ENCODE peak calls at places on chromosomes 2 and 18, in ten cellular contexts. M is adipocyte; G is K562; H is AG04449; B is HFF-Myc; A is thoracic aorta; W is sigmoid colon; C is NT2/D1; Z is CD8-positive, alpha-beta T cell; S is esophagus squamous epithelium. R is an unnamed sample.

GRCh38 chr2:176130917-176131616 is 1.6 kb downstream of the HOXD8 start:
- DNase-seq in M (no peak), B (no peak), H (no peak), Z (no peak), A (no peak), W (peak), S (no peak), G (no peak), C (no peak), R (no peak)

GRCh38 chr2:223697921-223698645 is 95.9 kb upstream of the SCG2 start:
- DNase-seq in W (no peak), A (no peak), B (no peak), Z (no peak), M (no peak), S (no peak), C (no peak), H (no peak), G (no peak), R (peak)

GRCh38 chr18:741931-742512 is 29.6 kb upstream of the ENOSF1 start:
- DNase-seq in C (peak), S (no peak), W (no peak), M (peak), B (peak), H (peak), G (peak), A (no peak), Z (no peak), R (peak)

GRCh38 chr18:63823516-63824219 is 48.5 kb downstream of the SERPINB7 start:
- DNase-seq in W (no peak), A (no peak), G (peak), B (no peak), Z (no peak), M (peak), C (no peak), H (peak), S (no peak), R (peak)

GRCh38 chr2:234701421-234701820 is 204.5 kb upstream of the ARL4C start:
- DNase-seq in A (no peak), Z (no peak), C (no peak), W (no peak), S (no peak), B (no peak), G (no peak), M (no peak), H (no peak), R (no peak)

GRCh38 chr2:28052691-28053090 is 162.2 kb downstream of the BABAM2 start:
- DNase-seq in M (peak), H (no peak), S (no peak), G (no peak), Z (no peak), B (no peak), W (no peak), C (no peak), A (no peak), R (no peak)

GRCh38 chr2:149899390-149899789 is 311.8 kb upstream of the MMADHC start:
- DNase-seq in G (no peak), W (no peak), H (no peak), A (no peak), Z (no peak), C (peak), S (no peak), B (no peak), M (no peak), R (no peak)

GRCh38 chr2:1661891-1662605 is 82.3 kb downstream of the PXDN start:
- DNase-seq in G (no peak), B (no peak), Z (no peak), W (peak), S (no peak), A (peak), C (no peak), H (no peak), M (no peak), R (no peak)

GRCh38 chr2:178882666-178883440 is 75.6 kb upstream of the TTN start:
- DNase-seq in M (no peak), S (no peak), B (no peak), Z (no peak), W (no peak), H (no peak), C (no peak), G (no peak), A (no peak), R (no peak)

GRCh38 chr2:63590621-63591408 is 2.1 kb downstream of the MDH1 start:
- DNase-seq in S (no peak), A (no peak), G (no peak), Z (no peak), C (no peak), M (no peak), W (peak), B (no peak), H (no peak), R (no peak)

GRCh38 chr2:1793868-1794445 is 49.6 kb upstream of the PXDN start:
- DNase-seq in B (no peak), W (peak), A (no peak), G (no peak), M (no peak), H (no peak), Z (no peak), C (no peak), S (no peak), R (no peak)

GRCh38 chr2:239103125-239104098 is 255.5 kb downstream of the TWIST2 start:
- DNase-seq in G (no peak), M (no peak), W (no peak), H (no peak), S (no peak), C (no peak), B (no peak), A (no peak), Z (no peak), R (no peak)

GRCh38 chr2:209648714-209649113 is 122.9 kb upstream of the UNC80 start:
- DNase-seq in C (no peak), S (no peak), A (no peak), G (no peak), B (no peak), M (peak), Z (no peak), H (peak), W (no peak), R (no peak)

GRCh38 chr2:158460632-158461297 is 4.0 kb downstream of the PKP4 start:
- DNase-seq in B (no peak), C (no peak), S (no peak), A (no peak), Z (no peak), W (no peak), M (peak), H (no peak), G (no peak), R (no peak)

GRCh38 chr2:17182399-17182798 is 335.8 kb downstream of the RAD51AP2 start:
- DNase-seq in W (no peak), M (no peak), H (no peak), Z (no peak), S (no peak), A (no peak), B (no peak), C (no peak), G (no peak), R (no peak)

GRCh38 chr2:208315081-208315788 is 49.2 kb downstream of the PIKFYVE start:
- DNase-seq in W (no peak), H (no peak), S (no peak), M (peak), B (peak), C (no peak), Z (no peak), G (no peak), A (no peak), R (no peak)

GRCh38 chr2:179524940-179525339 is 260.3 kb upstream of the SESTD1 start:
- DNase-seq in C (no peak), B (no peak), A (no peak), W (no peak), Z (no peak), H (no peak), S (no peak), M (no peak), G (no peak), R (no peak)

GRCh38 chr2:112182581-112183034 is 44.4 kb downstream of the FBLN7 start:
- DNase-seq in H (no peak), W (no peak), S (no peak), Z (no peak), G (no peak), M (no peak), B (no peak), C (no peak), A (no peak), R (no peak)

GRCh38 chr2:20148411-20148810 is 76.5 kb downstream of the SDC1 start:
- DNase-seq in S (no peak), M (peak), W (no peak), G (no peak), H (no peak), B (no peak), C (no peak), A (no peak), Z (no peak), R (no peak)

GRCh38 chr2:216596234-216596985 is 36.8 kb upstream of the IGFBP2 start:
- DNase-seq in B (peak), A (no peak), Z (no peak), S (no peak), H (peak), C (no peak), G (no peak), M (peak), W (no peak), R (no peak)

GRCh38 chr2:229728360-229728759 is 14.0 kb upstream of the DNER start:
- DNase-seq in Z (no peak), M (no peak), H (no peak), W (no peak), S (no peak), G (no peak), B (no peak), A (no peak), C (no peak), R (no peak)

GRCh38 chr2:144513388-144514100 is 6.4 kb downstream of the ZEB2 start:
- DNase-seq in M (no peak), S (no peak), Z (no peak), G (no peak), A (no peak), B (no peak), W (no peak), C (no peak), H (peak), R (no peak)

GRCh38 chr2:221572821-221573429 is 821 bp upstream of the EPHA4 start:
- DNase-seq in C (no peak), A (no peak), B (no peak), M (peak), Z (peak), G (no peak), S (no peak), W (peak), H (no peak), R (no peak)

GRCh38 chr18:59721214-59721613 is 24.0 kb upstream of the CCBE1 start:
- DNase-seq in M (no peak), H (no peak), S (no peak), B (no peak), G (no peak), W (no peak), A (no peak), C (no peak), Z (no peak), R (no peak)

GRCh38 chr18:79971211-79971952 is 6.9 kb downstream of the HSBP1L1 start:
- DNase-seq in S (no peak), Z (no peak), A (no peak), B (no peak), M (no peak), G (no peak), C (no peak), H (no peak), W (no peak), R (no peak)

GRCh38 chr2:42367835-42368234 is 6.8 kb upstream of the COX7A2L start:
- DNase-seq in W (no peak), A (no peak), M (peak), C (no peak), B (no peak), G (no peak), Z (no peak), H (no peak), S (no peak), R (no peak)

GRCh38 chr18:40863801-40864200 is 1091.2 kb upstream of the PIK3C3 start:
- DNase-seq in S (no peak), W (no peak), A (no peak), Z (no peak), B (no peak), H (no peak), C (no peak), G (no peak), M (no peak), R (no peak)

GRCh38 chr2:42835577-42836371 is 43.4 kb upstream of the HAAO start:
- DNase-seq in H (peak), M (peak), A (peak), W (peak), G (no peak), C (no peak), B (peak), S (no peak), Z (no peak), R (no peak)

GRCh38 chr2:207594245-207594644 is 30.9 kb downstream of the METTL21A start:
- DNase-seq in C (no peak), S (no peak), W (no peak), H (no peak), Z (no peak), M (no peak), A (no peak), B (no peak), G (no peak), R (no peak)

GRCh38 chr2:225097035-225097434 is 54.8 kb upstream of the DOCK10 start:
- DNase-seq in S (no peak), A (no peak), G (no peak), B (no peak), H (no peak), W (no peak), Z (no peak), M (peak), C (no peak), R (no peak)

GRCh38 chr2:44938287-44939073 is 3.0 kb upstream of the SIX3 start:
- DNase-seq in S (no peak), G (no peak), M (peak), A (no peak), H (no peak), C (no peak), B (no peak), Z (no peak), W (no peak), R (no peak)

GRCh38 chr2:44940053-44940494 is 1.4 kb upstream of the SIX3 start:
- DNase-seq in B (no peak), W (no peak), Z (no peak), C (no peak), A (no peak), S (no peak), G (no peak), M (no peak), H (no peak), R (no peak)

GRCh38 chr2:44937688-44938240 is 3.7 kb upstream of the SIX3 start:
- DNase-seq in B (no peak), W (no peak), Z (no peak), A (no peak), S (no peak), M (no peak), H (no peak), C (no peak), G (no peak), R (peak)

GRCh38 chr2:44940612-44941464 is 664 bp upstream of the SIX3 start:
- DNase-seq in C (no peak), H (no peak), S (no peak), B (no peak), Z (no peak), A (no peak), W (no peak), G (no peak), M (no peak), R (no peak)

GRCh38 chr2:44939074-44940052 is 2.1 kb upstream of the SIX3 start:
- DNase-seq in B (no peak), W (no peak), C (no peak), Z (no peak), S (no peak), G (no peak), H (no peak), M (no peak), A (no peak), R (no peak)
- H3K4me3 ChIP-seq in B (no peak), W (peak), C (no peak), Z (no peak), S (peak), G (no peak), H (no peak), M (peak), A (peak), R (peak)

GRCh38 chr2:98650998-98651397 is 42.6 kb downstream of the UNC50 start:
- DNase-seq in H (no peak), M (no peak), Z (no peak), G (no peak), S (no peak), A (no peak), C (no peak), B (no peak), W (no peak), R (no peak)

GRCh38 chr2:98654702-98655488 is 46.5 kb downstream of the UNC50 start:
- DNase-seq in Z (no peak), B (no peak), C (no peak), A (no peak), G (peak), S (no peak), W (no peak), M (no peak), H (no peak), R (no peak)

GRCh38 chr2:98658816-98659486 is 50.6 kb downstream of the UNC50 start:
- DNase-seq in H (no peak), B (no peak), G (no peak), W (no peak), M (no peak), Z (no peak), S (no peak), A (no peak), C (no peak), R (no peak)

DNA sequence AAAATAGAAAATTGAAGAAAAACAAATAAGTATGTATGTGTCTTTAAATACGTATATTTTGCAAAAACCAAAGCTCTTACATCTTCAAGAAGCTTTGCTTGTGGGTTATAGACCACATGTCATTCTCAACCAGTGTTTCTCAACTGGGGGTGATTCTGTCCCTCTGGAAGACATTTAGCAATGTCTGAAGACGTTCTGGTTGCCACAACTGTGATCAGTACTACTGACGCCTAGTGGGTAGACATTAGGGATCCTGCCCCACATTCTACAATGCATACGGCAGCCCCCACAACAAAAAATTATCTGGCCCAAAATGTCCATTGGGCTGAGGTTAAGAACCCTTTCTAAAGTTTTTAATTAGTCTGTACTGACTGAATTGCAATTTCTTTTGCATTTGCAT is 48.4 kb downstream of the UNC50 start:
- DNase-seq in H (no peak), C (no peak), W (no peak), Z (no peak), S (no peak), M (no peak), G (no peak), A (no peak), B (no peak), R (no peak)
- H3K4me3 ChIP-seq in H (no peak), C (no peak), W (no peak), Z (peak), S (no peak), M (no peak), G (no peak), A (no peak), B (no peak), R (no peak)

GRCh38 chr18:10289265-10289664 is 165.2 kb upstream of the APCDD1 start:
- DNase-seq in B (no peak), W (no peak), Z (no peak), S (no peak), G (no peak), C (no peak), H (no peak), A (no peak), M (no peak), R (no peak)

GRCh38 chr18:10285283-10285640 is 169.2 kb upstream of the APCDD1 start:
- DNase-seq in M (no peak), G (no peak), A (no peak), W (no peak), Z (no peak), S (no peak), C (no peak), B (no peak), H (no peak), R (no peak)

GRCh38 chr18:10286580-10287150 is 167.8 kb upstream of the APCDD1 start:
- DNase-seq in Z (no peak), W (no peak), A (no peak), C (no peak), G (no peak), S (no peak), M (peak), B (no peak), H (no peak), R (no peak)

GRCh38 chr18:10279905-10280658 is 174.4 kb upstream of the APCDD1 start:
- DNase-seq in C (no peak), M (no peak), Z (no peak), A (no peak), H (no peak), B (no peak), W (no peak), S (no peak), G (no peak), R (no peak)

DNA sequence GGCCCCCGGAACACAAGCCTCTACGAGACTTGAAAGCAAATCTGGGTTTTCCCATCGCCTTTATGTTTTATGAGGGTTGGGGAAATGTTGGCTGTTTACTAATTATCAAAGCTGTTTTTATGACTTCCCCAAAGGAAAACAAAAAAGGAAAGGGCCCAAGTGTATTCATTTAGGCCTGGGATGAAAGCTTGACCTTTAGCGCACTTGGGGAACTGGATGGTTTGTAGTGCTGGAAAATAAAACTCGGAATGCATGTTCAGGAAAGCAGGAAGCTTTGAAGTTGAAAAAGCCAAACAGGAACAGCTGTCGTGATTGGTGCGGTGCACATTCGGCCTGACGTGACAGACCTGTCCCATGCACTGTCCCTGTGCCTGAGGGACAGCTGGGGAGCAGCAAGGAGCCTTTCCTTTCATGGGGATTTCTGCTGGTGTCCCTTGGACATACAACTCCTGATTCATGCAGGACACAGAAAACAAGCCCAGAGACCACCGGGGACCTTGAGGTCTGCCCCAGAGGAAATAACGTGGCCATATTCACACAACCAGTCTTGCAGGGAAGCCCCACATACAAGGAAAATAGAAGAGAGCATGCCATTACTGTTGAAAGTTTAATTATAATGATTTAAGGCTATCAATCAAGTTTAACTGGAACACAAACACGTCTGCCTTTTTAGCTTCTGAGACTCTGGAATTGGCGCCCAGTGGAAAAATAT is 169.7 kb upstream of the APCDD1 start:
- DNase-seq in A (no peak), H (no peak), C (no peak), M (no peak), S (no peak), W (no peak), B (no peak), Z (no peak), G (no peak), R (no peak)
- H3K4me3 ChIP-seq in A (no peak), H (no peak), C (no peak), M (no peak), S (no peak), W (no peak), B (no peak), Z (no peak), G (no peak), R (no peak)

DNA sequence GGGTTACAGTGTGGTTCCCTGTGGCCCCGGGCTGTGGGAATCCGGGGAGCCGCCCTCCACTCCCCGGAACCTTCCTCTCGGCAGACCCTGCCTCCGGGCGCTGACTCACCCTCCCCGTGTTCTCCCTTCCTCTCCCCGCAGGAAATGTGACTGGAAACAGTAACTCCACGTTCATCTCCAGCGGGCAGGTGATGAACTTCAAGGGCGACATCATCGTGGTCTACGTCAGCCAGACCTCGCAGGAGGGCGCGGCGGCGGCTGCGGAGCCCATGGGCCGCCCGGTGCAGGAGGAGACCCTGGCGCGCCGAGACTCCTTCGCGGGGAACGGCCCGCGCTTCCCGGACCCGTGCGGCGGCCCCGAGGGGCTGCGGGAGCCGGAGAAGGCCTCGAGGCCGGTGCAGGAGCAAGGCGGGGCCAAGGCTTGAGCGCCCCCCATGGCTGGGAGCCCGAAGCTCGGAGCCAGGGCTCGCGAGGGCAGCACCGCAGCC is 59.5 kb downstream of the TNFRSF11A start:
- DNase-seq in B (no peak), S (no peak), A (no peak), C (no peak), G (no peak), W (no peak), Z (no peak), H (no peak), M (no peak), R (no peak)
- H3K4me3 ChIP-seq in B (no peak), S (peak), A (peak), C (no peak), G (no peak), W (peak), Z (no peak), H (no peak), M (peak), R (no peak)